ENCODE peak calls at places on chromosome 16, in four cellular contexts. R, G, W and V are unnamed samples.

GRCh38 chr16:54286330-54287017 is at the start of gene IRX3:
- DNase-seq in R (no peak), G (peak; percentile 94), W (peak; percentile 66), V (peak; percentile 94)

GRCh38 chr16:3520861-3521260 is 20.1 kb downstream of the CLUAP1 start:
- DNase-seq in R (no peak), G (no peak), W (no peak), V (peak; percentile 52)

GRCh38 chr16:85331685-85332084 is 219.4 kb upstream of the CIBAR2 start:
- DNase-seq in R (no peak), G (no peak), W (peak; percentile 70), V (no peak)

GRCh38 chr16:68265078-68265925 is 976 bp downstream of the SLC7A6 start:
- DNase-seq in R (peak; percentile 39), G (peak; percentile 75), W (peak; percentile 68), V (peak; percentile 46)

GRCh38 chr16:58393138-58393504 is 850 bp downstream of the GINS3 start:
- DNase-seq in R (no peak), G (no peak), W (no peak), V (no peak)

GRCh38 chr16:24482681-24483202 is 56.6 kb upstream of the RBBP6 start:
- DNase-seq in R (no peak), G (no peak), W (no peak), V (peak; percentile 81)

GRCh38 chr16:19885456-19886060 is 910 bp upstream of the GPRC5B start:
- DNase-seq in R (no peak), G (no peak), W (no peak), V (peak; percentile 30)

GRCh38 chr16:52254753-52255152 is 292.2 kb downstream of the TOX3 start:
- DNase-seq in R (no peak), G (no peak), W (no peak), V (no peak)

GRCh38 chr16:61901689-61902088 is 134.5 kb downstream of the CDH8 start:
- DNase-seq in R (no peak), G (no peak), W (no peak), V (no peak)

GRCh38 chr16:73315645-73316044 is 267.7 kb upstream of the ZFHX3 start:
- DNase-seq in R (no peak), G (no peak), W (no peak), V (no peak)

GRCh38 chr16:88881090-88881580 is 14.7 kb upstream of the PABPN1L start:
- DNase-seq in R (no peak), G (peak; percentile 19), W (no peak), V (peak; percentile 61)

GRCh38 chr16:4593069-4593468 is 21.6 kb downstream of the UBALD1 start:
- DNase-seq in R (no peak), G (no peak), W (no peak), V (peak; percentile 68)

GRCh38 chr16:28543072-28543471 is 4.3 kb upstream of the NUPR1 start:
- DNase-seq in R (no peak), G (no peak), W (no peak), V (no peak)

GRCh38 chr16:48029768-48030167 is 126.0 kb downstream of the ABCC12 start:
- DNase-seq in R (no peak), G (no peak), W (no peak), V (no peak)

GRCh38 chr16:272633-273546 is 2.9 kb downstream of the RGS11 start:
- DNase-seq in R (no peak), G (no peak), W (no peak), V (no peak)
- TF ChIP-seq EZH2 in R (no peak), G (no peak), W (no peak), V (no peak)

GRCh38 chr16:49280861-49281331 is 742 bp downstream of the CBLN1 start:
- DNase-seq in R (no peak), G (no peak), W (no peak), V (no peak)
- TF ChIP-seq EZH2 in R (no peak), G (peak; percentile 70), W (no peak), V (peak; percentile 81)

GRCh38 chr16:51154271-51155171 is 3.5 kb upstream of the SALL1 start:
- DNase-seq in R (no peak), G (no peak), W (no peak), V (peak; percentile 81)

GRCh38 chr16:51155199-51155607 is 4.1 kb upstream of the SALL1 start:
- DNase-seq in R (no peak), G (no peak), W (no peak), V (peak; percentile 75)

GRCh38 chr16:51152691-51153261 is 1.7 kb upstream of the SALL1 start:
- DNase-seq in R (no peak), G (no peak), W (no peak), V (peak; percentile 71)

GRCh38 chr16:51151951-51152663 is 1.0 kb upstream of the SALL1 start:
- DNase-seq in R (no peak), G (no peak), W (no peak), V (peak; percentile 88)

GRCh38 chr16:51153275-51153991 is 2.4 kb upstream of the SALL1 start:
- DNase-seq in R (no peak), G (no peak), W (no peak), V (peak; percentile 62)
- TF ChIP-seq EZH2 in R (no peak), G (no peak), W (no peak), V (peak; percentile 29)

GRCh38 chr16:51149251-51149661 is 1.8 kb downstream of the SALL1 start:
- DNase-seq in R (no peak), G (no peak), W (no peak), V (peak; percentile 36)
- TF ChIP-seq EZH2 in R (no peak), G (no peak), W (no peak), V (peak; percentile 7)

GRCh38 chr16:83136419-83136818 is 509.6 kb downstream of the CDH13 start:
- DNase-seq in R (no peak), G (no peak), W (no peak), V (no peak)
- TF ChIP-seq EZH2 in R (no peak), G (no peak), W (no peak), V (no peak)

GRCh38 chr16:10581507-10581906 is 1.1 kb upstream of the EMP2 start:
- DNase-seq in R (no peak), G (no peak), W (no peak), V (no peak)

GRCh38 chr16:10577305-10578202 is 2.8 kb downstream of the EMP2 start:
- DNase-seq in R (peak; percentile 85), G (no peak), W (no peak), V (peak; percentile 42)

GRCh38 chr16:10578474-10579316 is 1.7 kb downstream of the EMP2 start:
- DNase-seq in R (no peak), G (peak; percentile 30), W (no peak), V (no peak)

GRCh38 chr16:10579575-10579964 is 828 bp downstream of the EMP2 start:
- DNase-seq in R (no peak), G (peak; percentile 21), W (no peak), V (no peak)

DNA sequence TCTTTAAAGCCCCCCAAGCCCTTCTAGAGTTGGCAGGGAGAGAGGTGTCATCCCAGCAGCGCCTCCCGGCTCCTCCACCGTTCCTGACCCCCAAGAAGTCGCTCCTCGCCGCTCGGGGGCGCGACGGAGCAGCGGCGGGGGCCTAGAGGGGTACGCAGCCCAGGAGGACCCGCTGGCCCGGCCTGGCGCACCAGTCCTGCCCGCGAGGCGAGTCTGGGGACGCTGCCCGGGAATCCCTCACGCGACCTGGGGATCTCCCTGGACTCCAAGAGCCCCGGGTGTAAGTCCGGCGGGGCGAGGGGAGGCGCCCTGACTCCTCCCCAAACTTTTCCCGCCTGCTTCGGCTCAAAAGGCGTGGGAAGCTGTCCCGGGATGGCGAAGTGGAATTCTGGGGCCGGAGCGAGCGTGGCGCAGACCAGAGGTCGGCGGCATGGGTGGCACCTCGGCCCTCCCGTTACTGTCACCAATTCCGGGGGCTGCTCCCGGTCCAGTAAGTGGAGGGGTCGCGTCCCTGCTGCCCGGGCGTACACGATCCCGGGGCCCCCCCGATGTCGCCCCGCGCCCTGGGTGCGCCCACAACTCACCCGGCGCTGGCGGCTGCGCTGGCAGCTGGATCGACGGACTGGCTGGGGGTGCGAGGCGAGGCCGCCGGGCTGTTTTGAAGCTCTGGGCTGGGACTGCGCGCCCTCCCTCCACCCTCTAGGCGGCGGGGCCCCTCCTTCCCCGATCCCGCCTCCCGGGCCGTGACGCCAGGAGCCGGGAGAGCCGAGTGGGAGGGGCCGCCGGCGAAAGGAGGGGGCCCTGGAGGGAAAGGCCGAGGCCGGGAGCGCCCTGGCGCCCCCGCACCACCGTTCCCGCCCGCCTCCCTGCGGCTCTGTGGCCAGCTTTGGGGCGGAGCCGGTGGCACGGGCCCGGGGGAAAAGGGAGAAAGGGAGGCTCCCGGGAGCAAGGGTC is at the start of gene EMP2:
- DNase-seq in R (peak; percentile 39), G (peak; percentile 80), W (peak; percentile 36), V (peak; percentile 87)
- TF ChIP-seq EZH2 in R (no peak), G (no peak), W (no peak), V (no peak)

GRCh38 chr16:86507173-86508027 is 2.9 kb upstream of the FOXF1 start:
- DNase-seq in R (no peak), G (no peak), W (no peak), V (no peak)
- TF ChIP-seq EZH2 in R (no peak), G (peak; percentile 83), W (no peak), V (peak; percentile 93)

GRCh38 chr16:66924527-66925321 is 611 bp downstream of the RRAD start:
- DNase-seq in R (peak; percentile 27), G (no peak), W (no peak), V (peak; percentile 79)

GRCh38 chr16:66923247-66923851 is 2.0 kb downstream of the RRAD start:
- DNase-seq in R (no peak), G (no peak), W (no peak), V (no peak)

GRCh38 chr16:66925322-66925840 is at the start of gene RRAD:
- DNase-seq in R (no peak), G (no peak), W (no peak), V (peak; percentile 50)

GRCh38 chr16:66921758-66922450 is 3.2 kb upstream of the CDH16 start:
- DNase-seq in R (no peak), G (no peak), W (no peak), V (peak; percentile 16)

GRCh38 chr16:66923866-66924265 is 1.5 kb downstream of the RRAD start:
- DNase-seq in R (no peak), G (no peak), W (no peak), V (no peak)
- TF ChIP-seq EZH2 in R (no peak), G (no peak), W (no peak), V (no peak)

GRCh38 chr16:31569360-31569717 is 41.6 kb downstream of the AHSP start:
- DNase-seq in R (no peak), G (no peak), W (no peak), V (peak; percentile 51)

GRCh38 chr16:31568577-31569359 is 41.1 kb downstream of the AHSP start:
- DNase-seq in R (no peak), G (no peak), W (no peak), V (peak; percentile 76)
- TF ChIP-seq EZH2 in R (no peak), G (no peak), W (no peak), V (peak; percentile 93)

GRCh38 chr16:2016407-2016922 is 3.1 kb upstream of the NPW start:
- DNase-seq in R (peak; percentile 5), G (no peak), W (no peak), V (no peak)

GRCh38 chr16:2019500-2019899 is at the start of gene NPW:
- DNase-seq in R (no peak), G (no peak), W (no peak), V (peak; percentile 68)

GRCh38 chr16:2022723-2023097 is 3.1 kb downstream of the NPW start:
- DNase-seq in R (peak; percentile 27), G (peak; percentile 19), W (no peak), V (peak; percentile 82)

GRCh38 chr16:2023098-2023925 is 3.4 kb upstream of the NHERF2 start:
- DNase-seq in R (peak; percentile 87), G (peak; percentile 74), W (peak; percentile 77), V (peak; percentile 89)

GRCh38 chr16:2019919-2020831 is 590 bp downstream of the NPW start:
- DNase-seq in R (no peak), G (peak; percentile 19), W (no peak), V (peak; percentile 64)
- TF ChIP-seq EZH2 in R (no peak), G (no peak), W (no peak), V (peak; percentile 61)